ENCODE peak calls at places on chromosomes 11 and 22, in four cellular contexts. One of them, this sample, is unnamed.
A peak's percentile ranks its signal among the peaks of the same experiment; 100 is the strongest.

GRCh38 chr11:76600124-76600655 is 70.4 kb downstream of the LRRC32 start:
- DNase-seq in HFF-Myc: no peak
- DNase-seq in AG04449: no peak
- DNase-seq in cardiac muscle cell: no peak
- DNase-seq in this sample: no peak

GRCh38 chr11:74992852-74993251 is 4.1 kb downstream of the NEU3 start:
- DNase-seq in HFF-Myc: no peak
- DNase-seq in AG04449: no peak
- DNase-seq in cardiac muscle cell: no peak
- DNase-seq in this sample: peak; percentile 47

GRCh38 chr11:45794169-45794568 is 10.8 kb upstream of the SLC35C1 start:
- DNase-seq in HFF-Myc: no peak
- DNase-seq in AG04449: no peak
- DNase-seq in cardiac muscle cell: no peak
- DNase-seq in this sample: no peak

GRCh38 chr11:66720899-66721470 is 8.0 kb downstream of the SPTBN2 start:
- DNase-seq in HFF-Myc: no peak
- DNase-seq in AG04449: no peak
- DNase-seq in cardiac muscle cell: no peak
- DNase-seq in this sample: no peak

GRCh38 chr11:126547161-126547560 is 191.7 kb downstream of the ST3GAL4 start:
- DNase-seq in HFF-Myc: peak; percentile 66
- DNase-seq in AG04449: peak; percentile 71
- DNase-seq in cardiac muscle cell: peak; percentile 35
- DNase-seq in this sample: no peak

GRCh38 chr22:35411112-35411511 is 11.2 kb downstream of the MCM5 start:
- DNase-seq in HFF-Myc: no peak
- DNase-seq in AG04449: no peak
- DNase-seq in cardiac muscle cell: no peak
- DNase-seq in this sample: peak; percentile 73

GRCh38 chr11:2816517-2816916 is 69.1 kb downstream of the CDKN1C start:
- DNase-seq in HFF-Myc: no peak
- DNase-seq in AG04449: no peak
- DNase-seq in cardiac muscle cell: no peak
- DNase-seq in this sample: no peak

GRCh38 chr11:13235895-13236294 is 41.7 kb upstream of the BMAL1 start:
- DNase-seq in HFF-Myc: no peak
- DNase-seq in AG04449: no peak
- DNase-seq in cardiac muscle cell: no peak
- DNase-seq in this sample: no peak

GRCh38 chr11:65589444-65590239 is 6.0 kb downstream of the KCNK7 start:
- DNase-seq in HFF-Myc: no peak
- DNase-seq in AG04449: no peak
- DNase-seq in cardiac muscle cell: no peak
- DNase-seq in this sample: peak; percentile 79

GRCh38 chr22:27750866-27751265 is 50.7 kb downstream of the MN1 start:
- DNase-seq in HFF-Myc: no peak
- DNase-seq in AG04449: no peak
- DNase-seq in cardiac muscle cell: no peak
- DNase-seq in this sample: no peak

GRCh38 chr11:104830080-104830479 is 68.2 kb downstream of the CASP12 start:
- DNase-seq in HFF-Myc: no peak
- DNase-seq in AG04449: peak; percentile 17
- DNase-seq in cardiac muscle cell: peak; percentile 76
- DNase-seq in this sample: no peak

GRCh38 chr22:30575011-30575671 is 676 bp upstream of the GAL3ST1 start:
- DNase-seq in HFF-Myc: no peak
- DNase-seq in AG04449: no peak
- DNase-seq in cardiac muscle cell: peak; percentile 94
- DNase-seq in this sample: no peak

GRCh38 chr11:45361551-45361950 is 75.4 kb upstream of the SYT13 start:
- DNase-seq in HFF-Myc: no peak
- DNase-seq in AG04449: no peak
- DNase-seq in cardiac muscle cell: no peak
- DNase-seq in this sample: no peak

GRCh38 chr11:60265373-60266214 is 14.9 kb upstream of the MS4A4A start:
- DNase-seq in HFF-Myc: peak; percentile 2
- DNase-seq in AG04449: no peak
- DNase-seq in cardiac muscle cell: peak; percentile 45
- DNase-seq in this sample: peak; percentile 31

GRCh38 chr22:26648011-26648497 is 9.3 kb upstream of the MIAT start:
- DNase-seq in HFF-Myc: no peak
- DNase-seq in AG04449: no peak
- DNase-seq in cardiac muscle cell: no peak
- DNase-seq in this sample: no peak

GRCh38 chr22:18113680-18114394 is 3.2 kb downstream of the TUBA8 start:
- DNase-seq in HFF-Myc: no peak
- DNase-seq in AG04449: no peak
- DNase-seq in cardiac muscle cell: no peak
- DNase-seq in this sample: no peak

GRCh38 chr11:12404461-12404860 is 27.1 kb downstream of the PARVA start:
- DNase-seq in HFF-Myc: no peak
- DNase-seq in AG04449: no peak
- DNase-seq in cardiac muscle cell: no peak
- DNase-seq in this sample: no peak

GRCh38 chr22:37229012-37229804 is 14.9 kb downstream of the RAC2 start:
- DNase-seq in HFF-Myc: peak; percentile 60
- DNase-seq in AG04449: no peak
- DNase-seq in cardiac muscle cell: peak; percentile 92
- DNase-seq in this sample: no peak

GRCh38 chr11:2374456-2375201 is 2.5 kb upstream of the CD81 start:
- DNase-seq in HFF-Myc: no peak
- DNase-seq in AG04449: no peak
- DNase-seq in cardiac muscle cell: no peak
- DNase-seq in this sample: no peak

GRCh38 chr11:117621226-117621625 is 175.8 kb downstream of the DSCAML1 start:
- DNase-seq in HFF-Myc: no peak
- DNase-seq in AG04449: no peak
- DNase-seq in cardiac muscle cell: peak; percentile 17
- DNase-seq in this sample: no peak

GRCh38 chr22:17334054-17334453 is 35.2 kb upstream of the CECR2 start:
- DNase-seq in HFF-Myc: no peak
- DNase-seq in AG04449: no peak
- DNase-seq in cardiac muscle cell: no peak
- DNase-seq in this sample: no peak

GRCh38 chr22:39699631-39700348 is 129.2 kb downstream of the CACNA1I start:
- DNase-seq in HFF-Myc: no peak
- DNase-seq in AG04449: no peak
- DNase-seq in cardiac muscle cell: no peak
- DNase-seq in this sample: no peak

GRCh38 chr11:1728281-1728680 is 22.1 kb downstream of the IFITM10 start:
- DNase-seq in HFF-Myc: no peak
- DNase-seq in AG04449: no peak
- DNase-seq in cardiac muscle cell: no peak
- DNase-seq in this sample: no peak

DNA sequence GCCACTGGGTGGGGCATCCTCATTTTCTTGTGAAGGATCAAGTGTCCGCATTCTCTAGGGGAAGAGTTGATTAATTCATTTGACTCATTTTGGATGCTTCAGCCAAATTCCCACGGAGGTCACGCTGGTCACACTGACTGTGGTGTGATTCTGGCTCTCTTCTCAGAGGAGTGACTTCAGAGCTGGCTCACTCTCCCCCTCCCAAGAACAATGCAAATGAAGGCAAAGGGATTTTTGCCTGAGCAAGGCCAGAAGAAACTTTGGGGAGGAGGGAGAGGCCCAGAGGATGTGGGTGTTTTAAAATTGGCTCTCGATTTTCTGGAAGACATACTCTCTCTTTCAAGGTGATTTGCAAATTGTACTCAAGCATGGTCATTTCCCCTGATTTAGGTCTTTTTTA is 51.1 kb upstream of the LMO2 start:
- DNase-seq in HFF-Myc: peak; percentile 21
- DNase-seq in AG04449: no peak
- DNase-seq in cardiac muscle cell: peak; percentile 68
- DNase-seq in this sample: peak; percentile 75
- TF ChIP-seq CTCF in HFF-Myc: no peak
- TF ChIP-seq CTCF in AG04449: no peak
- TF ChIP-seq CTCF in cardiac muscle cell: no peak
- TF ChIP-seq CTCF in this sample: no peak

GRCh38 chr11:84800755-84801346 is 826.3 kb downstream of the DLG2 start:
- DNase-seq in HFF-Myc: peak; percentile 10
- DNase-seq in AG04449: peak; percentile 19
- DNase-seq in cardiac muscle cell: peak; percentile 9
- DNase-seq in this sample: no peak
- TF ChIP-seq CTCF in HFF-Myc: peak; percentile 12
- TF ChIP-seq CTCF in AG04449: peak; percentile 31
- TF ChIP-seq CTCF in cardiac muscle cell: no peak
- TF ChIP-seq CTCF in this sample: no peak

GRCh38 chr11:115379528-115379927 is 124.7 kb downstream of the CADM1 start:
- DNase-seq in HFF-Myc: no peak
- DNase-seq in AG04449: no peak
- DNase-seq in cardiac muscle cell: no peak
- DNase-seq in this sample: peak; percentile 8
- TF ChIP-seq CTCF in HFF-Myc: no peak
- TF ChIP-seq CTCF in AG04449: no peak
- TF ChIP-seq CTCF in cardiac muscle cell: no peak
- TF ChIP-seq CTCF in this sample: no peak

GRCh38 chr22:21641795-21642583 is at the start of gene SDF2L1:
- DNase-seq in HFF-Myc: peak; percentile 94
- DNase-seq in AG04449: peak; percentile 91
- DNase-seq in cardiac muscle cell: peak; percentile 99
- DNase-seq in this sample: peak; percentile 98
- TF ChIP-seq CTCF in HFF-Myc: no peak
- TF ChIP-seq CTCF in AG04449: peak; percentile 21
- TF ChIP-seq CTCF in cardiac muscle cell: no peak
- TF ChIP-seq CTCF in this sample: peak; percentile 28

GRCh38 chr22:23857606-23858483 is at the start of gene SLC2A11:
- DNase-seq in HFF-Myc: peak; percentile 91
- DNase-seq in AG04449: peak; percentile 65
- DNase-seq in cardiac muscle cell: peak; percentile 98
- DNase-seq in this sample: peak; percentile 98
- TF ChIP-seq CTCF in HFF-Myc: no peak
- TF ChIP-seq CTCF in AG04449: peak; percentile 23
- TF ChIP-seq CTCF in cardiac muscle cell: no peak
- TF ChIP-seq CTCF in this sample: peak; percentile 17